ENCODE peak calls at places on chromosomes 3 and 15, in seven cellular contexts. I is PC-3, E is retinal pigment epithelial cell, D is bronchial epithelial cell, S is AG09309, X is OCI-LY7, H is psoas muscle. Y is an unnamed sample.

GRCh38 chr3:117665311-117665710 is 955.7 kb downstream of the TUSC7 start:
- DNase-seq in E (no peak), I (no peak), D (no peak), S (no peak), H (no peak), X (no peak), Y (no peak)

GRCh38 chr3:180306691-180307090 is 270.0 kb upstream of the PEX5L start:
- DNase-seq in D (peak; percentile 83), S (no peak), I (peak; percentile 90), E (no peak), X (no peak), H (no peak), Y (no peak)

GRCh38 chr3:30476373-30477082 is 129.9 kb upstream of the TGFBR2 start:
- DNase-seq in H (no peak), I (peak; percentile 92), D (peak; percentile 95), E (peak; percentile 97), X (no peak), S (no peak), Y (peak; percentile 85)

GRCh38 chr3:9072667-9073009 is 109.4 kb upstream of the RAD18 start:
- DNase-seq in S (no peak), H (no peak), I (no peak), X (no peak), D (no peak), E (no peak), Y (no peak)

GRCh38 chr3:160413613-160414248 is 14.3 kb downstream of the SMC4 start:
- DNase-seq in H (peak; percentile 44), D (peak; percentile 74), I (peak; percentile 83), S (peak; percentile 56), X (peak; percentile 76), E (peak; percentile 39), Y (peak; percentile 90)

GRCh38 chr3:184604039-184604955 is 42.7 kb downstream of the EPHB3 start:
- DNase-seq in S (no peak), X (no peak), D (no peak), H (no peak), I (no peak), E (no peak), Y (no peak)

GRCh38 chr15:22866066-22866465 is 27.6 kb downstream of the NIPA2 start:
- DNase-seq in X (no peak), E (no peak), D (no peak), I (peak; percentile 16), S (no peak), H (no peak), Y (peak; percentile 22)

GRCh38 chr3:184741798-184742675 is 30.2 kb upstream of the MAGEF1 start:
- DNase-seq in I (no peak), E (no peak), S (no peak), X (no peak), D (no peak), H (no peak), Y (no peak)

GRCh38 chr15:82168296-82168695 is 94.2 kb downstream of the EFL1 start:
- DNase-seq in H (no peak), D (no peak), I (no peak), E (no peak), X (no peak), S (no peak), Y (no peak)

GRCh38 chr15:69750253-69750652 is 297.6 kb downstream of the RPLP1 start:
- DNase-seq in H (no peak), E (no peak), X (no peak), I (no peak), D (no peak), S (no peak), Y (no peak)

GRCh38 chr15:23910030-23910429 is 222.9 kb upstream of the NDN start:
- DNase-seq in I (no peak), D (no peak), X (no peak), E (no peak), H (no peak), S (no peak), Y (no peak)

GRCh38 chr15:62404194-62404985 is 239.3 kb upstream of the C2CD4B start:
- DNase-seq in H (no peak), D (no peak), S (no peak), I (no peak), E (no peak), X (no peak), Y (no peak)

GRCh38 chr3:116586285-116586944 is 123.2 kb upstream of the TUSC7 start:
- DNase-seq in H (no peak), X (no peak), S (no peak), D (no peak), E (no peak), I (no peak), Y (no peak)

GRCh38 chr3:172156309-172156998 is 117.1 kb downstream of the FNDC3B start:
- DNase-seq in D (peak; percentile 93), X (no peak), I (no peak), S (no peak), H (peak; percentile 46), E (no peak), Y (no peak)

GRCh38 chr3:68142331-68142887 is 488.0 kb upstream of the SUCLG2 start:
- DNase-seq in E (no peak), X (no peak), D (no peak), H (no peak), S (no peak), I (no peak), Y (no peak)

GRCh38 chr3:197458179-197458707 is 97.5 kb downstream of the BDH1 start:
- DNase-seq in H (no peak), I (no peak), E (no peak), D (peak; percentile 33), X (no peak), S (no peak), Y (no peak)

GRCh38 chr15:55372701-55373440 is 35.3 kb downstream of the CCPG1 start:
- DNase-seq in X (peak; percentile 2), D (peak; percentile 18), I (no peak), S (no peak), E (no peak), H (no peak), Y (no peak)
- H3K4me3 ChIP-seq in X (no peak overlapping the region), D (no peak overlapping the region), I (no peak overlapping the region), S (no peak overlapping the region), E (no peak overlapping the region), H (no peak overlapping the region), Y (no peak overlapping the region)

GRCh38 chr3:11254876-11255275 is 17.3 kb upstream of the ATG7 start:
- DNase-seq in H (no peak), I (no peak), D (peak; percentile 93), X (no peak), E (no peak), S (no peak), Y (no peak)

GRCh38 chr3:11260460-11260859 is 11.7 kb upstream of the ATG7 start:
- DNase-seq in S (no peak), E (no peak), X (no peak), D (no peak), I (no peak), H (no peak), Y (no peak)

GRCh38 chr3:11258958-11259357 is 13.2 kb upstream of the ATG7 start:
- DNase-seq in H (no peak), I (no peak), X (no peak), E (no peak), D (no peak), S (no peak), Y (no peak)
- TF ChIP-seq CTCF in H (no peak), I (no peak), X (no peak), E (no peak), D (no peak), S (no peak), Y (no peak)

GRCh38 chr15:89578146-89578545 is 2.9 kb downstream of the TICRR start:
- DNase-seq in E (no peak), X (no peak), D (no peak), I (no peak), S (no peak), H (no peak), Y (no peak)
- H3K4me3 ChIP-seq in E (peak overlapping the region; percentile 38), X (peak overlapping the region; percentile 98), D (no peak overlapping the region), I (peak overlapping the region; percentile 73), S (no peak overlapping the region), H (no peak overlapping the region), Y (peak overlapping the region; percentile 21)

DNA sequence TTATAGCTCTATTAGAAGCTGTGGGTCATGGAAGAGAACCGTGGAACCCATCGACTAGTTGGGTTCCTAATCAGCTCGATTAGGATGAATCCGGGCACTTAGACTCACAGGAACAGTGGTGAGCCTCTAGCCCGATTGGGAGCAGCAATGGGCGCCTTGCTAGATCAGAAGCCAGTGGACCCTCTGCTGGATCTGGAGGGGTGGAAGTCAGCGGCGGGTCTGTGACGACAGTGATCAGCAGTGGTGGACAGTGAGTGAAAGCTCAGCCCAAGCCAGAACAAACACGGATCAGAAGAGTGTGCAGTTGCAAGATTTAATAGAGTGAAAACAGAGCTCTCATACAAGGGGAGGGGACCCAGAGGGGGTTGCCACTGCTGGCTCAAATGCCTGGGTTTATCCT is 1170.2 kb downstream of the OTOL1 start:
- DNase-seq in H (no peak), I (no peak), D (no peak), E (no peak), S (no peak), X (no peak), Y (no peak)
- TF ChIP-seq CTCF in H (no peak), I (no peak), D (no peak), E (no peak), S (no peak), X (no peak), Y (no peak)

DNA sequence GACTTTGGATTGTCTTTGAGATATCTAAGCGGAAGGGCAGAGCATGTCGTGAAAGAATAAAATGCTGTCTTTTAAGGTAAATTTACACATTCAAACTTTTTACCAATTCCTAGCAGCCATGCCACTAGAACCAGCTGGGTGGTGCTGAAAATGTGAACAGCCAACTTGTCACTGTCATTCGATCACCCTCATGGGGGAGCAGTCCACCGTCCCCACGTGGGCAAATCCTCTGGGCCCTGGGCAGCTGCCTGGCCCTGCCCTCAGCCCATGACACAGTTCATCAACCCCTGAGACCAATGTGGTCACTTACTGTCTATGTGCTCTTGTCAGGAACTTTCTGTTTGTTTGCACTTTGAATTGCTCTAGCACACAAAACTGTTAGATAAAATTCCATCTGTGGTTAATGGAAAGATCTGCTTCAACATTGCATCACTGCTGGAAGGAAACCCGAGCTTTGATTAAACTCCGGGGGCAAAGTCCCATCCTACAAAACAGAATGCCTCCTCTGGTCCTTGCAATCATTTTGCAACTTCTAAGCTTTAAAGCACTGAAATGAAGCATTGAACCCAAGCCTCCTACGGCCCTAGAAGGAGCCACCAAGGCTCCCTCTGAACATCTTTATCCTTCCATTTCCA is 50.1 kb downstream of the PCSK6 start:
- DNase-seq in D (no peak), E (no peak), X (no peak), H (peak; percentile 47), I (peak; percentile 10), S (no peak), Y (peak; percentile 57)
- H3K4me3 ChIP-seq in D (no peak overlapping the region), E (no peak overlapping the region), X (no peak overlapping the region), H (peak overlapping the region; percentile 0), I (peak overlapping the region; percentile 47), S (peak overlapping the region; percentile 10), Y (peak overlapping the region; percentile 0)

Y was measured in cardiac fibroblast.